ENCODE peak calls at places on chromosome 7, in eight cellular contexts. P is neural progenitor cell; O is thoracic aorta; U is aorta; C is CD4-positive, alpha-beta T cell; H is left ventricle myocardium inferior; E is left lung; V is pancreas. J is an unnamed sample.

GRCh38 chr7:109844362-109844761 is 1246.6 kb upstream of the LRRN3 start:
- DNase-seq in P (peak; percentile 8), O (no peak), U (no peak), C (no peak), H (no peak), E (no peak), V (no peak), J (no peak)

GRCh38 chr7:131254211-131254610 is 73.5 kb upstream of the MKLN1 start:
- DNase-seq in P (no peak), O (no peak), U (no peak), C (no peak), H (no peak), E (no peak), V (no peak), J (no peak)

GRCh38 chr7:90579181-90579688 is 16.9 kb upstream of the CDK14 start:
- DNase-seq in P (no peak), O (no peak), U (no peak), C (no peak), H (no peak), E (no peak), V (no peak), J (no peak)

GRCh38 chr7:79453266-79453557 is 255 bp downstream of the MAGI2 start:
- DNase-seq in P (no peak), O (no peak), U (no peak), C (no peak), H (no peak), E (no peak), V (no peak), J (no peak)

GRCh38 chr7:105678811-105679495 is 97.7 kb upstream of the EFCAB10 start:
- DNase-seq in P (no peak), O (peak; percentile 64), U (peak; percentile 92), C (no peak), H (peak; percentile 74), E (peak; percentile 90), V (peak; percentile 56), J (no peak)

GRCh38 chr7:91836065-91836368 is 44.5 kb downstream of the MTERF1 start:
- DNase-seq in P (no peak), O (no peak), U (no peak), C (no peak), H (no peak), E (no peak), V (no peak), J (no peak)

GRCh38 chr7:39539816-39540215 is 26.4 kb upstream of the YAE1 start:
- DNase-seq in P (peak; percentile 11), O (no peak), U (no peak), C (no peak), H (no peak), E (no peak), V (no peak), J (no peak)

GRCh38 chr7:74272305-74273038 is 16.7 kb upstream of the CLIP2 start:
- DNase-seq in P (no peak), O (peak; percentile 43), U (peak; percentile 89), C (no peak), H (peak; percentile 75), E (peak; percentile 89), V (peak; percentile 32), J (no peak)

GRCh38 chr7:107564553-107565298 is 955 bp downstream of the DUS4L start:
- DNase-seq in P (peak; percentile 2), O (no peak), U (no peak), C (no peak), H (no peak), E (no peak), V (no peak), J (no peak)

GRCh38 chr7:141416691-141417268 is 134.4 kb upstream of the AGK start:
- DNase-seq in P (no peak), O (no peak), U (no peak), C (no peak), H (no peak), E (no peak), V (no peak), J (no peak)

GRCh38 chr7:128135275-128136214 is 104.3 kb upstream of the LRRC4 start:
- DNase-seq in P (peak; percentile 87), O (no peak), U (peak; percentile 84), C (peak; percentile 64), H (peak; percentile 39), E (peak; percentile 93), V (peak; percentile 23), J (peak; percentile 55)

GRCh38 chr7:105011771-105012502 is 2.1 kb upstream of the KMT2E start:
- DNase-seq in P (no peak), O (no peak), U (no peak), C (no peak), H (no peak), E (no peak), V (no peak), J (no peak)

GRCh38 chr7:151822541-151823181 is 54.3 kb downstream of the PRKAG2 start:
- DNase-seq in P (no peak), O (no peak), U (peak; percentile 65), C (no peak), H (no peak), E (peak; percentile 37), V (peak; percentile 35), J (no peak)

GRCh38 chr7:142866361-142867096 is 11.7 kb downstream of the EPHB6 start:
- DNase-seq in P (peak; percentile 64), O (no peak), U (no peak), C (no peak), H (no peak), E (no peak), V (peak; percentile 45), J (no peak)

GRCh38 chr7:125847055-125847454 is 917.4 kb upstream of the POT1 start:
- DNase-seq in P (no peak), O (no peak), U (no peak), C (no peak), H (no peak), E (no peak), V (no peak), J (no peak)

GRCh38 chr7:157558061-157558460 is 221.3 kb downstream of the DNAJB6 start:
- DNase-seq in P (no peak), O (no peak), U (peak; percentile 54), C (no peak), H (no peak), E (peak; percentile 75), V (no peak), J (no peak)
- H3K9me3 ChIP-seq in P (no peaks in the 10 kb centered on the region), O (no peaks in the 10 kb centered on the region), U (no peaks in the 10 kb centered on the region), C (no peaks in the 10 kb centered on the region), H (no peaks in the 10 kb centered on the region), E (no peaks in the 10 kb centered on the region), V (no peaks in the 10 kb centered on the region), J (no peaks in the 10 kb centered on the region)

GRCh38 chr7:145643981-145644380 is 472.6 kb upstream of the CNTNAP2 start:
- DNase-seq in P (no peak), O (no peak), U (no peak), C (no peak), H (no peak), E (peak; percentile 13), V (no peak), J (no peak)
- H3K9me3 ChIP-seq in P (no peaks in the 10 kb centered on the region), O (no peaks in the 10 kb centered on the region), U (no peaks in the 10 kb centered on the region), C (no peaks in the 10 kb centered on the region), H (peaks cover 48% of the 10 kb centered on the region), E (no peaks in the 10 kb centered on the region), V (no peaks in the 10 kb centered on the region), J (no peaks in the 10 kb centered on the region)

DNA sequence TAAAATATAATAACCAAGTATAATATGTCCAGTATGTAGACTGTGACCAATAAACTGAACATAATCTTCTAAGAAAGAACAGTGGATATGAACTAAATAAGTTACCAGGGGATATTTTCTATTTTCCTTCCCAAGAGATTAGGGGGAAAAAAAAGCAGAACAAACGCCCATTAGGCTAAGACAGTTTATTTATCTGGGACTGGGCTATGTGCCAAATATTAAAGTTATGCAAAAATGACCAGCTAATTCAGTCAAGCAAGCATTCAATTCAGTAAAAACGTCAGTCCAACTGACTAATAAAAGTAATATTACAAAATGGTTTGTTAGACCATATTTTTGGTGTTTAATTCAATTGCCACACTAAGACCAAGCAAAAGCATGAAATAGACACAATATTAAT is 122.2 kb downstream of the TSPAN12 start:
- DNase-seq in P (no peak), O (no peak), U (no peak), C (no peak), H (no peak), E (no peak), V (no peak), J (no peak)
- H3K9me3 ChIP-seq in P (no peaks in the 10 kb centered on the region), O (no peaks in the 10 kb centered on the region), U (no peaks in the 10 kb centered on the region), C (no peaks in the 10 kb centered on the region), H (no peaks in the 10 kb centered on the region), E (no peaks in the 10 kb centered on the region), V (no peaks in the 10 kb centered on the region), J (no peaks in the 10 kb centered on the region)

GRCh38 chr7:9681284-9681683 is 1247.9 kb downstream of the NXPH1 start:
- DNase-seq in P (no peak), O (no peak), U (no peak), C (no peak), H (no peak), E (no peak), V (no peak), J (no peak)
- H3K9me3 ChIP-seq in P (no peaks in the 10 kb centered on the region), O (no peaks in the 10 kb centered on the region), U (peaks cover 1% of the 10 kb centered on the region), C (no peaks in the 10 kb centered on the region), H (peaks cover 16% of the 10 kb centered on the region), E (no peaks in the 10 kb centered on the region), V (no peaks in the 10 kb centered on the region), J (no peaks in the 10 kb centered on the region)

GRCh38 chr7:64872809-64873500 is 30.1 kb upstream of the ZNF273 start:
- DNase-seq in P (no peak), O (no peak), U (no peak), C (no peak), H (no peak), E (no peak), V (no peak), J (no peak)
- H3K9me3 ChIP-seq in P (no peaks in the 10 kb centered on the region), O (no peaks in the 10 kb centered on the region), U (no peaks in the 10 kb centered on the region), C (no peaks in the 10 kb centered on the region), H (no peaks in the 10 kb centered on the region), E (no peaks in the 10 kb centered on the region), V (no peaks in the 10 kb centered on the region), J (no peaks in the 10 kb centered on the region)

J was measured in T-helper 17 cell.